ENCODE peak calls at places on chromosomes 1 and 21, in four cellular contexts. D is K562, H is HepG2, L is WTC11. W is an unnamed sample.

GRCh38 chr1:172429324-172430127 is 9.0 kb downstream of the C1orf105 start:
- DNase-seq in D (peak; percentile 45), H (peak; percentile 63), L (peak; percentile 16), W (peak; percentile 34)

GRCh38 chr1:56452027-56453011 is 127.0 kb downstream of the PLPP3 start:
- DNase-seq in D (no peak), H (no peak), L (no peak), W (no peak)

GRCh38 chr1:77524038-77524437 is 158.4 kb downstream of the ZZZ3 start:
- DNase-seq in D (no peak), H (no peak), L (no peak), W (no peak)

GRCh38 chr1:92444351-92444750 is 42.4 kb downstream of the GFI1 start:
- DNase-seq in D (no peak), H (peak; percentile 12), L (no peak), W (no peak)

GRCh38 chr1:38114633-38115032 is 68.0 kb upstream of the POU3F1 start:
- DNase-seq in D (no peak), H (no peak), L (no peak), W (no peak)

GRCh38 chr1:17596186-17596585 is 56.7 kb downstream of the ARHGEF10L start:
- DNase-seq in D (no peak), H (no peak), L (no peak), W (no peak)

GRCh38 chr1:76593614-76594013 is 273.7 kb upstream of the ST6GALNAC5 start:
- DNase-seq in D (no peak), H (no peak), L (no peak), W (no peak)

GRCh38 chr1:27655151-27655929 is 16.7 kb downstream of the IFI6 start:
- DNase-seq in D (no peak), H (no peak), L (no peak), W (no peak)

GRCh38 chr1:205344010-205344808 is 12.5 kb downstream of the KLHDC8A start:
- DNase-seq in D (peak; percentile 71), H (peak; percentile 59), L (peak; percentile 66), W (no peak)

GRCh38 chr1:39622427-39622826 is 17.0 kb downstream of the HEYL start:
- DNase-seq in D (no peak), H (no peak), L (no peak), W (no peak)

GRCh38 chr1:199723557-199723956 is 304.0 kb upstream of the NR5A2 start:
- DNase-seq in D (no peak), H (no peak), L (no peak), W (no peak)

GRCh38 chr1:30137001-30137400 is 586.4 kb downstream of the MATN1 start:
- DNase-seq in D (no peak), H (no peak), L (no peak), W (no peak)

GRCh38 chr1:160558679-160559078 is 20.6 kb downstream of the CD84 start:
- DNase-seq in D (no peak), H (no peak), L (no peak), W (no peak)

GRCh38 chr1:230536641-230537155 is 105.6 kb upstream of the COG2 start:
- DNase-seq in D (no peak), H (no peak), L (no peak), W (no peak)

GRCh38 chr1:14945132-14946010 is 208.2 kb upstream of the TMEM51 start:
- DNase-seq in D (no peak), H (no peak), L (peak; percentile 57), W (no peak)

GRCh38 chr1:40344597-40344996 is 27.5 kb upstream of the COL9A2 start:
- DNase-seq in D (no peak), H (peak; percentile 43), L (no peak), W (no peak)

DNA sequence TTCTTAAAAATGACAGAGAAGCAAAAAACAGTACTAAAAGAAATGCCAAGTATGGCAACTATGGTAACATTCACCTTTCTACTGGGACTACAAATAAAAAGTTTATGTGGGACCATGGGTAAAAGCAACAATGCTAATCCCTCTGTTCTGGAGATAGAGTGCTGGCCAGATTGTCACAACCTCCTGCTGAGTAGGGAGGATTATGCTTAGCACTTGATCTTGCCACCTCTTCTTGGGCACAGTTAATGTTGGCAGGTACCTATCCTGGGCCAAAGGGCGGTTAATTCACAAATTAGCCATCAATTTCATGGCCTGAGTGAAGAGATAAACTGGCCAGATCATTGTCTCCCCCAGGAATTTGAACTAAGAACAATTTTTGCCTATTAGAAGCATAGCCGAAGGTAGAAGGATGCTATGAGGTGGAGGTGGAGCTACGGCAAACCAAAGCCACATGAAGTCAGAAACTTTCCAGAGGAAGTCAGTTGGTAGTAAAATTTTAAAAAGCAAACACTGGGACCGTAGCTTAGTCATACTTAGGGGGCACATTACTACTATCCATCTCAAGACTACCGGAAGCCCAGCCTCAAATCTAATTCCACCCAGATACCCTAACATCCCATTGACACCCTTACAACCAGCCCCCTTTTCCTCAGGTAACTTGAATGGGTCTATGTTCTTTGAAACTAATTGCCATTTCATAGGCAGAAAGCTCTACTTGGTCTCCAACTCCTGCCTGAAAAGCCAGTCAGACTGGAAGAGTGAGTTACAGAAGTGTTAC is 2.7 kb downstream of the SCYL3 start:
- DNase-seq in D (no peak), H (no peak), L (no peak), W (peak; percentile 51)
- TF ChIP-seq NR2C2 in D (no peak), H (no peak), L (no peak), W (no peak)

GRCh38 chr1:67847466-67847865 is 14.2 kb upstream of the GNG12 start:
- DNase-seq in D (no peak), H (no peak), L (no peak), W (no peak)

GRCh38 chr1:67851800-67852199 is 18.5 kb upstream of the GNG12 start:
- DNase-seq in D (no peak), H (no peak), L (no peak), W (no peak)

GRCh38 chr1:67850151-67850551 is 16.9 kb upstream of the GNG12 start:
- DNase-seq in D (peak; percentile 20), H (no peak), L (no peak), W (no peak)

GRCh38 chr1:67853704-67854103 is 20.4 kb upstream of the GNG12 start:
- DNase-seq in D (peak; percentile 77), H (peak; percentile 25), L (peak; percentile 95), W (no peak)

GRCh38 chr1:67850611-67851075 is 17.4 kb upstream of the GNG12 start:
- DNase-seq in D (no peak), H (no peak), L (no peak), W (no peak)
- TF ChIP-seq NR2C2 in D (no peak), H (no peak), L (no peak), W (no peak)

GRCh38 chr1:161727343-161727924 is 6.1 kb downstream of the FCRLB start:
- DNase-seq in D (no peak), H (no peak), L (no peak), W (no peak)
- TF ChIP-seq NR2C2 in D (no peak), H (no peak), L (no peak), W (no peak)

DNA sequence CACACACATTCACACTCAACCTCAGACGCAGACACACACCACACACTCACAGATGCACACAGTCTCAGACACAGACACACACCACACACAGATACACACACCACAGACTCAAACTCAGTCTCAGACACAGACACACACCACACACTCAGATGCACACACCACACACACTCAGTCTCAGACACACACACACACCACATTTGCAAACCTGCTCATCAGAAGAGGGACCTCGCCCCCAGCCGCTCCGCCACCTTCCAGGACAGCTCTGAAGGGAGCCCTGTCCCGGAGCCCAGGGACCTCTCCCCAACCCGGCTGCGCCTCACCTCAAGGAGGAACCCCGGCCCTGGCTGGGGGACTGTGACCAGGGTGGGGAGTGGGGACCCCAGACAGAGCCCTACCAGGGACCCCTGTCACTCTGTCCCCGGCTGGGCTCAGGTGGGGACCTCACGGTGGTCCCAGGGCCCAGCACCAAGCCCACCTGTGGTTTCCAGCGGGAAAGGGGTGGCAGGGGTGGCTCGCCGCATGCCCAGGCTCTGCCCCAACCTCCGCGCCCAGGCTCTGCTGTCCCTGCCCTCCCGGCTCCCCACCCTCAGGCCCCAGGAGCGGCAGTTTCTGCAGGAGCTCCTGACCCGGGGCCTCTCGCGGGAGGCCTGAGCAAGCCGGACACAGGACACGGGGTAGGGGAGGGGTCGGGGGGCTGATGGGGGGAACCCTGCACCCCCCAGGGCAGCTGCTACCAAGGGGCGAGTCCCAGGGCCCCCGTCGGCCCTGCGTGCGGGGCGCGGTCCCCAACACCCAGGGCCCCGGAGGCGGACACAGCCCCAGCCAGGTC is 701 bp upstream of the COL6A2 start:
- DNase-seq in D (no peak), H (no peak), L (peak; percentile 39), W (no peak)
- TF ChIP-seq NR2C2 in D (no peak), H (no peak), L (no peak), W (no peak)

DNA sequence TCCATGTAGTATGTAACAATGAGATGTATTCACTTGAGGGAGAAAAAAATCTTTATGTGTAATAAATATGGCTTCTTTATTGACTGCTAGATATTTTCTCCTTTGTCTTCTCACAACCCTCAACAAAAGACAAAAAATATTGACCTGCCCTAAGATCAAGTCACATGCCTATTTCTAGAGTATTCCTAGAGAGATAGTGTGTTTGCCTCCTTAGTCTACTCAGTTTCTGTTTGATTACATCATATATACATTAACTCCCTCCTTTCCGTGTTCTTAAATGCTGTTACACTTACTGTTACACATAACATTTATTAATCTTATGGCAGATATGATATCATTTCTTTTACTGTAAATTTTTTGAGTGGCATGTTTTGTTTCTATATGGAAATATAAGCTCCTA is 281.6 kb upstream of the RGS18 start:
- DNase-seq in D (no peak), H (no peak), L (no peak), W (no peak)
- TF ChIP-seq NR2C2 in D (no peak), H (no peak), L (no peak), W (no peak)

GRCh38 chr1:159014851-159015250 is 5.1 kb downstream of the IFI16 start:
- DNase-seq in D (no peak), H (no peak), L (no peak), W (no peak)

GRCh38 chr1:159011701-159012100 is 2.0 kb downstream of the IFI16 start:
- DNase-seq in D (no peak), H (no peak), L (no peak), W (no peak)

GRCh38 chr1:159012495-159012894 is 2.8 kb downstream of the IFI16 start:
- DNase-seq in D (no peak), H (no peak), L (no peak), W (peak; percentile 58)

GRCh38 chr1:159014003-159014571 is 4.4 kb downstream of the IFI16 start:
- DNase-seq in D (no peak), H (no peak), L (no peak), W (no peak)

DNA sequence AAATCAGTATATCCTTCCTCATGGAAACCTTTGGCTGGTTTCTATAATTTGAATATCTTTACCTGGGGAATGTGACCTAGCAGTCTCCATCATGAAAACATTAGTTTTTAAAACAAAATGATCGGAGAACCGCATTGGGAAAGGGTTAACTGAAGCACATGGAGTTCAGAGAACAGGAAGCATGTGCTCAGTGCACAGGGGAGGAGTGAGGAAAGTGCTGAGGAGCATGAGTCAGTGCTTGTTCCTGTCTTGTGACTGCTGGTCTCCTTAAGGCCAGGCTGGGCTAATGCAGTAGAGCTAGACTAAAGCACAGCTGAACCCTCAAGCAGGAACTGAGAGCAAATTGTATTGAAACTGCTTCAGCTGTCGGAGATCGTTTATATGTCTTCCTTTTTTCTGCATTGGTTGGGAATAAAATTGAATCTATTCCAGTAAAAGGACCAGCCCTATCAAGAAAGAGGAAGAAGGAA is 5.8 kb downstream of the IFI16 start:
- DNase-seq in D (no peak), H (no peak), L (no peak), W (peak; percentile 84)
- TF ChIP-seq NR2C2 in D (peak; percentile 66), H (no peak), L (no peak), W (no peak)

GRCh38 chr1:232450626-232451025 is 179.3 kb downstream of the SIPA1L2 start:
- DNase-seq in D (no peak), H (no peak), L (no peak), W (no peak)
- TF ChIP-seq NR2C2 in D (no peak), H (no peak), L (no peak), W (no peak)

W was measured in GM12878.